ENCODE peak calls at places on chromosomes 7 and 10, in nine cellular contexts. V is suprapubic skin; X is mucosa of gallbladder; R is IMR-90; N is activated CD8-positive, alpha-beta memory T cell treated with anti-CD3 and anti-CD28 coated beads for 24 hours; W is CD8-positive, alpha-beta memory T cell; L is activated CD4-positive, alpha-beta T cell treated with anti-CD3 and anti-CD28 coated beads, Interleukin-2, amount 10 ng/mL, durations not matched to agents 7 days and 5 days; Z is M059J; C is stimulated activated CD4-positive, alpha-beta T cell treated with anti-CD3 and anti-CD28 coated beads, Interleukin-12 subunit alpha, Interleukin-12 subunit beta, amount 100 ng/mL, for 48 hours. P is an unnamed sample.

GRCh38 chr7:99557940-99558305 is 519 bp upstream of the ZNF655 start:
- DNase-seq in V (no peak), X (no peak), R (no peak), N (no peak), W (no peak), L (no peak), Z (peak; percentile 44), C (no peak), P (no peak)

GRCh38 chr7:149824748-149825566 is 13.2 kb upstream of the ZNF862 start:
- DNase-seq in V (no peak), X (no peak), R (no peak), N (no peak), W (no peak), L (no peak), Z (no peak), C (no peak), P (peak; percentile 22)

GRCh38 chr10:32271617-32272016 is 75.3 kb downstream of the EPC1 start:
- DNase-seq in V (no peak), X (no peak), R (peak; percentile 64), N (no peak), W (no peak), L (no peak), Z (peak; percentile 2), C (no peak), P (no peak)

GRCh38 chr7:26309089-26309488 is 17.4 kb downstream of the SNX10 start:
- DNase-seq in V (no peak), X (no peak), R (no peak), N (no peak), W (no peak), L (no peak), Z (no peak), C (no peak), P (no peak)

GRCh38 chr10:24706479-24707118 is 17.1 kb downstream of the ARHGAP21 start:
- DNase-seq in V (no peak), X (no peak), R (peak; percentile 98), N (no peak), W (no peak), L (peak; percentile 41), Z (peak; percentile 71), C (no peak), P (no peak)

GRCh38 chr10:21978191-21978862 is 25.2 kb downstream of the DNAJC1 start:
- DNase-seq in V (no peak), X (no peak), R (peak; percentile 81), N (no peak), W (no peak), L (no peak), Z (peak; percentile 42), C (no peak), P (no peak)

GRCh38 chr7:132861424-132861823 is 220.5 kb downstream of the CHCHD3 start:
- DNase-seq in V (no peak), X (no peak), R (no peak), N (no peak), W (no peak), L (no peak), Z (no peak), C (no peak), P (no peak)

GRCh38 chr10:80536361-80536835 is 1.3 kb upstream of the SH2D4B start:
- DNase-seq in V (peak; percentile 78), X (no peak), R (no peak), N (no peak), W (no peak), L (no peak), Z (no peak), C (no peak), P (no peak)

GRCh38 chr10:34884272-34884952 is 69.3 kb upstream of the PARD3 start:
- DNase-seq in V (no peak), X (no peak), R (no peak), N (no peak), W (no peak), L (no peak), Z (no peak), C (no peak), P (no peak)

GRCh38 chr10:58755688-58756087 is 243.0 kb downstream of the BICC1 start:
- DNase-seq in V (no peak), X (no peak), R (peak; percentile 68), N (no peak), W (no peak), L (no peak), Z (peak; percentile 86), C (no peak), P (no peak)

GRCh38 chr7:135147341-135147898 is 452 bp upstream of the TMEM140 start:
- DNase-seq in V (no peak), X (no peak), R (peak; percentile 37), N (peak; percentile 59), W (no peak), L (peak; percentile 44), Z (peak; percentile 40), C (no peak), P (no peak)

GRCh38 chr10:126520918-126521317 is 132.6 kb upstream of the ADAM12 start:
- DNase-seq in V (no peak), X (no peak), R (no peak), N (no peak), W (no peak), L (no peak), Z (no peak), C (no peak), P (no peak)

GRCh38 chr10:93222211-93222754 is 148.6 kb downstream of the CYP26A1 start:
- DNase-seq in V (no peak), X (no peak), R (no peak), N (no peak), W (no peak), L (no peak), Z (peak; percentile 8), C (no peak), P (no peak)

GRCh38 chr10:34024708-34025425 is 690.4 kb upstream of the NRP1 start:
- DNase-seq in V (no peak), X (no peak), R (no peak), N (no peak), W (no peak), L (no peak), Z (peak; percentile 3), C (no peak), P (no peak)

GRCh38 chr7:57400531-57401155 is 49.3 kb upstream of the ZNF716 start:
- DNase-seq in V (no peak), X (no peak), R (no peak), N (no peak), W (no peak), L (no peak), Z (no peak), C (no peak), P (no peak)

GRCh38 chr7:25565949-25566348 is 337.7 kb upstream of the NPVF start:
- DNase-seq in V (no peak), X (peak; percentile 73), R (peak; percentile 69), N (peak; percentile 84), W (peak; percentile 30), L (peak; percentile 73), Z (peak; percentile 62), C (peak; percentile 33), P (peak; percentile 72)

GRCh38 chr10:119398996-119399395 is 143.5 kb downstream of the RGS10 start:
- DNase-seq in V (no peak), X (no peak), R (peak; percentile 46), N (no peak), W (no peak), L (no peak), Z (no peak), C (no peak), P (no peak)

GRCh38 chr7:142356166-142356565 is 98.3 kb upstream of the PRSS58 start:
- DNase-seq in V (no peak), X (no peak), R (no peak), N (no peak), W (no peak), L (no peak), Z (no peak), C (no peak), P (no peak)

GRCh38 chr10:119207713-119208552 is 562 bp downstream of the GRK5 start:
- DNase-seq in V (peak; percentile 84), X (peak; percentile 42), R (peak; percentile 62), N (peak; percentile 81), W (peak; percentile 12), L (peak; percentile 48), Z (peak; percentile 62), C (peak; percentile 37), P (peak; percentile 54)

GRCh38 chr7:48150086-48150485 is 21.2 kb upstream of the ABCA13 start:
- DNase-seq in V (no peak), X (no peak), R (no peak), N (no peak), W (no peak), L (no peak), Z (no peak), C (no peak), P (no peak)

GRCh38 chr10:99659868-99660366 is 608 bp downstream of the ENTPD7 start:
- DNase-seq in V (no peak), X (no peak), R (no peak), N (no peak), W (no peak), L (no peak), Z (peak; percentile 31), C (no peak), P (no peak)

GRCh38 chr7:1225462-1226154 is 7.1 kb upstream of the UNCX start:
- DNase-seq in V (no peak), X (no peak), R (no peak), N (peak; percentile 81), W (peak; percentile 45), L (peak; percentile 16), Z (no peak), C (no peak), P (peak; percentile 61)

GRCh38 chr7:132177708-132178392 is 398.4 kb downstream of the PLXNA4 start:
- DNase-seq in V (no peak), X (no peak), R (no peak), N (no peak), W (no peak), L (no peak), Z (peak; percentile 16), C (no peak), P (no peak)

GRCh38 chr7:132430863-132431822 is 145.1 kb downstream of the PLXNA4 start:
- DNase-seq in V (no peak), X (peak; percentile 15), R (peak; percentile 72), N (peak; percentile 78), W (peak; percentile 27), L (peak; percentile 85), Z (peak; percentile 98), C (peak; percentile 11), P (peak; percentile 53)

GRCh38 chr10:87706731-87707130 is 47.1 kb downstream of the PAPSS2 start:
- DNase-seq in V (no peak), X (no peak), R (peak; percentile 41), N (no peak), W (no peak), L (no peak), Z (peak; percentile 94), C (no peak), P (no peak)

GRCh38 chr7:78588393-78588792 is 789.8 kb downstream of the PHTF2 start:
- DNase-seq in V (no peak), X (no peak), R (no peak), N (no peak), W (no peak), L (no peak), Z (no peak), C (no peak), P (no peak)

GRCh38 chr10:25082276-25083204 is 66.1 kb downstream of the THNSL1 start:
- DNase-seq in V (no peak), X (no peak), R (no peak), N (no peak), W (no peak), L (no peak), Z (no peak), C (no peak), P (no peak)

GRCh38 chr10:128009357-128009756 is 102.5 kb downstream of the PTPRE start:
- DNase-seq in V (no peak), X (no peak), R (no peak), N (no peak), W (no peak), L (no peak), Z (no peak), C (no peak), P (no peak)

GRCh38 chr10:1461016-1461415 is 276.3 kb downstream of the ADARB2 start:
- DNase-seq in V (no peak), X (no peak), R (no peak), N (no peak), W (no peak), L (no peak), Z (no peak), C (no peak), P (no peak)

GRCh38 chr7:12884856-12885440 is 197.5 kb downstream of the ARL4A start:
- DNase-seq in V (no peak), X (no peak), R (peak; percentile 61), N (no peak), W (no peak), L (no peak), Z (peak; percentile 14), C (no peak), P (no peak)

GRCh38 chr10:93481931-93482834 is at the start of gene MYOF:
- DNase-seq in V (no peak), X (peak; percentile 76), R (peak; percentile 93), N (peak; percentile 76), W (no peak), L (peak; percentile 70), Z (peak; percentile 94), C (no peak), P (no peak)